ENCODE peak calls at places on chromosomes 3 and 15, in four cellular contexts. Y is lower lobe of right lung, I is heart right ventricle, J is A673. R is an unnamed sample. For H3K4me1, the result is how much of the 10 kb centered on the place peaks cover.

GRCh38 chr15:40793216-40793989 is 13.5 kb upstream of the ZFYVE19 start:
- DNase-seq in Y (no peak), I (no peak), J (peak), R (no peak)

GRCh38 chr3:183197734-183198133 is 35.2 kb upstream of the LAMP3 start:
- DNase-seq in Y (no peak), I (no peak), J (no peak), R (no peak)

GRCh38 chr3:109050591-109051167 is 67.3 kb downstream of the MORC1 start:
- DNase-seq in Y (no peak), I (no peak), J (peak), R (no peak)

GRCh38 chr3:77254967-77255831 is 215.3 kb downstream of the ROBO2 start:
- DNase-seq in Y (no peak), I (peak), J (peak), R (no peak)

GRCh38 chr15:80818996-80819395 is 39.8 kb downstream of the CEMIP start:
- DNase-seq in Y (no peak), I (no peak), J (no peak), R (no peak)

GRCh38 chr15:35168464-35168863 is 83.4 kb upstream of the NANOGP8 start:
- DNase-seq in Y (no peak), I (no peak), J (peak), R (no peak)

GRCh38 chr3:49120438-49121135 is at the start of gene USP19:
- DNase-seq in Y (peak), I (peak), J (peak), R (peak)

GRCh38 chr3:98557324-98558010 is 25.7 kb downstream of the GPR15 start:
- DNase-seq in Y (no peak), I (no peak), J (no peak), R (no peak)

GRCh38 chr3:133295199-133295901 is 104.5 kb upstream of the BFSP2 start:
- DNase-seq in Y (no peak), I (no peak), J (no peak), R (no peak)

GRCh38 chr3:116020495-116020894 is 397.2 kb downstream of the GAP43 start:
- DNase-seq in Y (no peak), I (no peak), J (no peak), R (no peak)

GRCh38 chr3:115301364-115301860 is 154.3 kb upstream of the ZBTB20 start:
- DNase-seq in Y (no peak), I (no peak), J (no peak), R (no peak)

GRCh38 chr3:137768361-137769320 is 4.5 kb downstream of the SOX14 start:
- DNase-seq in Y (no peak), I (no peak), J (no peak), R (no peak)

GRCh38 chr3:132911741-132912415 is 126.3 kb upstream of the TMEM108 start:
- DNase-seq in Y (no peak), I (no peak), J (no peak), R (no peak)

GRCh38 chr15:82923744-82924143 is 28.8 kb downstream of the HOMER2 start:
- DNase-seq in Y (no peak), I (no peak), J (no peak), R (no peak)

GRCh38 chr3:142888099-142888483 is 792 bp downstream of the PCOLCE2 start:
- DNase-seq in Y (peak), I (peak), J (peak), R (no peak)

GRCh38 chr3:44074181-44074580 is 167.5 kb upstream of the TOPAZ1 start:
- DNase-seq in Y (no peak), I (no peak), J (no peak), R (no peak)

GRCh38 chr3:156483426-156483825 is 71.5 kb downstream of the SSR3 start:
- DNase-seq in Y (no peak), I (no peak), J (peak), R (no peak)

GRCh38 chr3:171965088-171965712 is 74.2 kb upstream of the FNDC3B start:
- DNase-seq in Y (no peak), I (no peak), J (no peak), R (no peak)

GRCh38 chr3:143120716-143121239 is 1.2 kb downstream of the CHST2 start:
- DNase-seq in Y (peak), I (peak), J (peak), R (peak)

DNA sequence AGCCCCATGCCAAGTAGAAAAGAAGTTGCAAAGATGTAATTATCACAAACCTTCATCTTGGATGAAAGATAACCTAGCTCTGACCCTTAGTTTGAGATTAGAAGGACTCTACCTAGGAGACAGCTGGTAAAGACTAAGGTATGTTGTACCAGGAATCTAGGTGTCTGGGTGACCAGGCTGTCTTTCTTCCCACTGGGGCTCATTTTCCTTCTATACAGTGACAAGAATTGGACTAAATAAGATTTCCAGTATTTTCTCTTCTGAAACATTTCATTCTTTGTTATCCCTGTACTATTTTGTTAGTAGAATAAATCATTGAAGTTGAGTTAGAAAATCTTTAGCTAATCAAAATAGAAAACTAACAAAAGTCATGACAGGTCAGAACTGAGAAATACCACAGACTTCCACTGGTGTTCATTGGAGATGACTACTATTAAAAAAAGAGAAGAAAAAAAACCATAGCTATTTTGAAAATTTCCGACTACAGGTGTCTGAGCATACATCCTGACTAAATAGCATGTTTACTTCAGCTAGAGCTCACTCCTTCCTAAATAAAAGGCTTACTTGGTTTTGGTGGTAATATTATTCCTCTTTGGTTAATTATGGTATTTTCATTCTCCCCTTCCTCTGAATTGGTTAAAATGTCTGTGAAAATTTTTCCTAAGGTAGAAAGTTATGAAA is 10.1 kb downstream of the TGFBR2 start:
- DNase-seq in Y (no peak), I (no peak), J (no peak), R (no peak)
- H3K4me1 ChIP-seq in Y (half or more), I (under half), J (under half), R (half or more)

GRCh38 chr3:47802734-47803477 is at the start of gene DHX30:
- DNase-seq in Y (peak), I (peak), J (peak), R (peak)
- H3K4me1 ChIP-seq in Y (under half), I (under half), J (under half), R (under half)

GRCh38 chr3:39134305-39134704 is 19.1 kb downstream of the CSRNP1 start:
- DNase-seq in Y (no peak), I (no peak), J (no peak), R (no peak)
- H3K4me1 ChIP-seq in Y (half or more), I (under half), J (under half), R (under half)

GRCh38 chr3:30632065-30632464 is 25.7 kb downstream of the TGFBR2 start:
- DNase-seq in Y (no peak), I (no peak), J (peak), R (no peak)

GRCh38 chr3:30630238-30631030 is 24.0 kb downstream of the TGFBR2 start:
- DNase-seq in Y (no peak), I (no peak), J (peak), R (no peak)

GRCh38 chr3:30629736-30630135 is 23.3 kb downstream of the TGFBR2 start:
- DNase-seq in Y (no peak), I (no peak), J (no peak), R (no peak)

GRCh38 chr3:30632521-30632920 is 26.1 kb downstream of the TGFBR2 start:
- DNase-seq in Y (no peak), I (no peak), J (no peak), R (no peak)

GRCh38 chr3:30631237-30631961 is 25.0 kb downstream of the TGFBR2 start:
- DNase-seq in Y (no peak), I (no peak), J (no peak), R (no peak)
- H3K4me1 ChIP-seq in Y (half or more), I (under half), J (half or more), R (half or more)

DNA sequence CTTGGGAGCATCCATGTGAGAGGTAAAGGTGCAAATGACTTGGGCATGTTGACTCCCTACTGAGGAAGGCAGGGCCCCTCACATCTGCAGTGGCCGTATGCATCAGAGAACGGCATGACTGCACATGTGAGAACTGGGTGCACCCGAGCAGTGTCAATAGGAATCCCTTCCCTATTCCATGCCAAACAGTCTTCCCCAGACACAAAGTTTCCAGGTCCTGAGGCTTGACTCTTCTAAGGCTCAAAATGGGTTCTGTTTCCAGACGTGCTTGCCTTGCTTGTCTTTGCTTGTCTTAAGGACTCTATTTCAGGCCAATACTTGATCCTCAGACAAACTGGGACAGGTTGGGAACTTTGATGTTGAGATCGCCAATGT is 20.5 kb upstream of the ANPEP start:
- DNase-seq in Y (no peak), I (no peak), J (no peak), R (no peak)
- H3K4me1 ChIP-seq in Y (half or more), I (under half), J (under half), R (under half)

DNA sequence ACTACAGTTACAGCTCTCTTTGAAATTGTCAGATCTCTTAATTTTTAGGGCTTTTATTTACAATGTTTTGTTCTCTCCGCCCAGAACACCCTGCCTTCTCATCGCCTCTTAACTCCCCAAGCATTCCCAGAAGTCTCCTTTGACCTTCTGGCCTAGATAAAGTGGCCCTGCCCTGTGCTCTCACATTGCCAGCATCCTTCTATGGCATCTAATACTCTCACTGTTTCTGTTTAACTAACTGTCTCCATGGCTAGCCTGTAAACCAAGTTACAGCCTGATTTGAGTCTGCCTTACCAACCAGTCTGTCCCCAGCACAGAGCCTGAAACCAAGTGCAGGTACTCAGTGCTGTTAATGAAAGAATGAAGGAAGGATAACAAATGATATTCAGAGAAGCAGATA is 19.9 kb downstream of the COL8A1 start:
- DNase-seq in Y (no peak), I (no peak), J (no peak), R (no peak)
- H3K4me1 ChIP-seq in Y (under half), I (under half), J (under half), R (under half)

GRCh38 chr15:90190606-90191343 is 10.4 kb upstream of the SEMA4B start:
- DNase-seq in Y (no peak), I (no peak), J (no peak), R (no peak)

GRCh38 chr15:90192961-90193786 is 8.0 kb upstream of the SEMA4B start:
- DNase-seq in Y (no peak), I (no peak), J (no peak), R (no peak)

GRCh38 chr15:90191795-90192494 is 9.2 kb upstream of the SEMA4B start:
- DNase-seq in Y (peak), I (peak), J (peak), R (peak)

GRCh38 chr15:90189781-90190467 is 11.2 kb upstream of the SEMA4B start:
- DNase-seq in Y (no peak), I (no peak), J (no peak), R (no peak)

GRCh38 chr15:90191344-90191687 is 9.8 kb upstream of the SEMA4B start:
- DNase-seq in Y (no peak), I (no peak), J (no peak), R (no peak)
- H3K4me1 ChIP-seq in Y (half or more), I (under half), J (under half), R (under half)